ENCODE peak calls at places on chromosomes 4 and X, in four cellular contexts. S is transverse colon, P is Peyer's patch, U is tibial nerve. T is an unnamed sample.
A peak's percentile ranks its signal among the peaks of the same experiment; 100 is the strongest.

GRCh38 chr4:163808091-163808490 is 313.6 kb downstream of the TMA16 start:
- DNase-seq in S (no peak), P (no peak), U (no peak), T (no peak)

GRCh38 chr4:78569291-78569821 is 17.8 kb downstream of the ANXA3 start:
- DNase-seq in U (no peak), P (no peak), S (no peak), T (peak; percentile 80)

GRCh38 chr4:82423245-82424054 is 6.8 kb downstream of the HNRNPDL start:
- DNase-seq in P (no peak), U (no peak), S (no peak), T (no peak)

GRCh38 chr4:182585321-182585720 is 331.9 kb downstream of the DCTD start:
- DNase-seq in U (no peak), S (no peak), P (no peak), T (no peak)

GRCh38 chr4:61068745-61069144 is 131.4 kb upstream of the ADGRL3 start:
- DNase-seq in S (no peak), P (no peak), U (no peak), T (no peak)

GRCh38 chrX:149476513-149476912 is 28.6 kb downstream of the IDS start:
- DNase-seq in S (no peak), P (no peak), U (no peak), T (no peak)

GRCh38 chr4:32560306-32560705 is 1840.1 kb downstream of the PCDH7 start:
- DNase-seq in S (no peak), P (no peak), U (no peak), T (no peak)

GRCh38 chrX:13123247-13123856 is 78.9 kb upstream of the FAM9C start:
- DNase-seq in P (no peak), U (no peak), S (no peak), T (no peak)

GRCh38 chr4:113677333-113677732 is 84.2 kb downstream of the CAMK2D start:
- DNase-seq in S (no peak), P (no peak), U (no peak), T (no peak)

GRCh38 chrX:41507899-41508298 is 60.8 kb downstream of the NYX start:
- DNase-seq in U (no peak), S (no peak), P (no peak), T (no peak)

GRCh38 chrX:135649561-135649960 is 63.9 kb upstream of the CT45A1 start:
- DNase-seq in S (no peak), U (no peak), P (no peak), T (no peak)

GRCh38 chr4:6781561-6781960 is 966 bp upstream of the KIAA0232 start:
- DNase-seq in S (no peak), U (no peak), P (peak; percentile 45), T (no peak)

GRCh38 chr4:81152839-81153713 is 61.9 kb downstream of the PRKG2 start:
- DNase-seq in U (no peak), P (no peak), S (no peak), T (no peak)

GRCh38 chr4:85870298-85871083 is 395.5 kb downstream of the ARHGAP24 start:
- DNase-seq in U (no peak), P (no peak), S (no peak), T (no peak)

GRCh38 chr4:4507923-4508322 is 33.9 kb downstream of the STX18 start:
- DNase-seq in S (no peak), U (no peak), P (no peak), T (peak; percentile 21)

GRCh38 chr4:141339386-141339785 is 118.7 kb downstream of the ZNF330 start:
- DNase-seq in P (no peak), S (no peak), U (no peak), T (no peak)

GRCh38 chrX:107450823-107451509 is 1.5 kb downstream of the FRMPD3 start:
- DNase-seq in U (no peak), P (no peak), S (no peak), T (no peak)

GRCh38 chr4:26217961-26218676 is 102.7 kb upstream of the RBPJ start:
- DNase-seq in P (no peak), S (no peak), U (peak; percentile 15), T (no peak)

GRCh38 chr4:78417603-78418002 is 134.0 kb upstream of the ANXA3 start:
- DNase-seq in U (no peak), P (no peak), S (no peak), T (no peak)

GRCh38 chrX:1392376-1393130 is 640 bp upstream of the SLC25A6 start:
- DNase-seq in P (peak; percentile 74), S (peak; percentile 78), U (peak; percentile 52), T (no peak)

GRCh38 chr4:123397276-123398150 is 918 bp downstream of the SPRY1 start:
- DNase-seq in S (peak; percentile 64), U (no peak), P (peak; percentile 76), T (peak; percentile 73)

GRCh38 chrX:78658851-78659744 is at the start of gene RTL3:
- DNase-seq in P (no peak), S (no peak), U (no peak), T (peak; percentile 34)

GRCh38 chr4:54098375-54098774 is 1.6 kb upstream of the GSX2 start:
- DNase-seq in P (no peak), U (no peak), S (no peak), T (no peak)

GRCh38 chrX:24774650-24775049 is 80.9 kb downstream of the POLA1 start:
- DNase-seq in S (no peak), P (no peak), U (no peak), T (no peak)

GRCh38 chrX:63503541-63503940 is 152.4 kb upstream of the SPIN4 start:
- DNase-seq in P (no peak), S (no peak), U (no peak), T (peak; percentile 1)

GRCh38 chrX:119015407-119016242 is 41.2 kb downstream of the LONRF3 start:
- DNase-seq in S (peak; percentile 32), U (no peak), P (peak; percentile 59), T (peak; percentile 90)

GRCh38 chr4:161457311-161457710 is 706.5 kb downstream of the FSTL5 start:
- DNase-seq in S (no peak), U (no peak), P (no peak), T (no peak)

GRCh38 chr4:158877069-158877468 is 108.2 kb downstream of the FNIP2 start:
- DNase-seq in P (no peak), S (no peak), U (no peak), T (no peak)

GRCh38 chr4:156672924-156673323 is 298.7 kb downstream of the PDGFC start:
- DNase-seq in P (no peak), S (no peak), U (no peak), T (no peak)

GRCh38 chr4:173478136-173478860 is 51.7 kb downstream of the HAND2 start:
- DNase-seq in S (no peak), U (no peak), P (no peak), T (no peak)

GRCh38 chrX:69136546-69137331 is 28.5 kb downstream of the PJA1 start:
- DNase-seq in U (peak; percentile 19), S (no peak), P (no peak), T (no peak)

GRCh38 chr4:34880246-34880645 is 1364.1 kb downstream of the ARAP2 start:
- DNase-seq in S (no peak), U (no peak), P (no peak), T (no peak)

DNA sequence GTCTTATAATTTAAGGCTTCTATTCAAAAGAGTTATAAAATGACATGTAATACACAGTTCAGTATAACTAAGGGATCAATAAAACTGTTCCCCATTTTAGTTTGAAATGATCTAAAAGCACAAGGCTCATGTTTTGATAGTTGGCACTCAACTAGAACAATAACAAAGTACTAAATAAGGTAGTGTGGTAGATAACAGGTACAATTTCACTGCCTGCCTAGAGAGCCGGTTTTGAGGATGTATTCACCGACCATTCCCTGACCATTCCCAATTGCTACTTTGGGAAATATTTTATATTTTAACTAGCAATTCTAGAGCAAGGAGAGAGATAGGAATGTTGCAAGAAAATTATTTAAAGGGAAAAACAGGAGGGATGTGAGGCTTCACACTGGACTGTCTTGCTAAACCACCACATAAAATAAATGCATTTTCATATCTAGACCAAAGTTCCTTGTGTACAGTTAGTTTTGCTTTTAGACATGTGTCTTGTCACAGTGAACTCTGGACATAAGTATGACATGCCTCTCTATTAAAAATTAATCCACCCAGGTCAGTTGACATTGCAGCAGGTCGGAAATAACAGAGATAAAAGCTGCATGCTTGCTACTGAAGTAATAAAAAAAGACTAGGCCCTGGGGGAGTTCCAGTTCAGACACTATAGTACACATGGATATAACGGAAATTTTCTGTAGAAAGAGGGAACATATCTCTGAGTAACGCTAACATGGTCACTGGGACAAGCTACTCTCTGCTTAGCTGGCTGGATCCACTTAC is 56.2 kb upstream of the NAP1L5 start:
- DNase-seq in U (no peak), P (no peak), S (no peak), T (no peak)
- TF ChIP-seq POLR2A in U (no peak), P (no peak), S (no peak), T (no peak)

GRCh38 chr4:184887947-184888346 is 62.2 kb upstream of the ACSL1 start:
- DNase-seq in U (no peak), P (no peak), S (no peak), T (no peak)

GRCh38 chr4:184887333-184887732 is 61.6 kb upstream of the ACSL1 start:
- DNase-seq in S (no peak), U (no peak), P (no peak), T (no peak)

GRCh38 chr4:184884863-184885262 is 59.1 kb upstream of the ACSL1 start:
- DNase-seq in U (no peak), S (no peak), P (no peak), T (no peak)

GRCh38 chr4:184883024-184883423 is 57.3 kb upstream of the ACSL1 start:
- DNase-seq in S (no peak), U (no peak), P (no peak), T (no peak)

DNA sequence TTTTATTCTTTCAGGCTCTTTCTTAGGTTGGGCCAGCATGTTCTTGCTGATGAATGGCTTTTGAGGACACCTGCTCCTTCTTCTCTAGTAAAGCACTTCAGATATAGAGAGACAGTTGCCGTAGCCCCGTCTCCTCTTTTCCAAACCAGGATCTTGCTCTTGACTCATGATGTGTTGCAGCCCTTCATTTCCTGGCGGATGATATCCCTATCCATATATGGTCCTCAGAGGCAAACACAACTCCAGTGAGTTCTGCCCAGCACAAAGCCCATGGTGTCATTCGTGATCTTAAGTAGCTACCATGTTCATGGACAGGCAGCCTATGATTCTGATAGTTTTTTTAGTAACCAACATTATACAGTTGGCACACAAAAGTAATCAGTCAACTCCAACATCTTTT is 59.8 kb upstream of the ACSL1 start:
- DNase-seq in P (no peak), S (no peak), U (no peak), T (no peak)
- H3K4me1 ChIP-seq in P (no peaks in the 10 kb centered on the region), S (no peaks in the 10 kb centered on the region), U (no peaks in the 10 kb centered on the region), T (no peaks in the 10 kb centered on the region)

DNA sequence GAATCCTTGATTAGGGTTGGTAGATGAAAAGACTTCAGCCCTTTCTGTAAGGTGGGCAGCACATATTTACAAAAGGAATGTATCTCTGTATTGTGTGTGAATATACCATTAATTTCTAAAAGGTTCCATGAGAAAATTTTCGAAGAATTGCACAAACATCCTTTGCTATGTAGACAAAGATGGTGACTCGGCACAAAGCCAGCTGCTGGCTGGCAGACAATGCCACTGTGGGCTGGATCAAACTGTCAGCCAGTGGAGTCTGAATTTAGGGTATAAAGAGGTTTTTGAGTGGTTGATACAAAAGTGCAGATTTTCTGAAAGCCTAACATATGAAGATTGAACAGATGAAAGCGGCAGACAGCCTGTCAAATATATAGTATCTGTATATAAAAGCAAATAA is 5.6 kb upstream of the TXK start:
- DNase-seq in P (no peak), S (no peak), U (no peak), T (peak; percentile 68)
- TF ChIP-seq POLR2A in P (no peak), S (no peak), U (no peak), T (no peak)

GRCh38 chrX:45761920-45762319 is 561.2 kb upstream of the DIPK2B start:
- DNase-seq in S (no peak), P (no peak), U (no peak), T (no peak)
- H3K4me1 ChIP-seq in S (no peaks in the 10 kb centered on the region), P (no peaks in the 10 kb centered on the region), U (no peaks in the 10 kb centered on the region), T (peaks cover 81% of the 10 kb centered on the region)

T was measured in endothelial cell of umbilical vein.